ENCODE peak calls at places on chromosome 18, in four cellular contexts. H is kidney glomerular epithelial cell; N is CD4-positive, alpha-beta T cell; P is sciatic nerve. I is an unnamed sample.
A peak's percentile ranks its signal among the peaks of the same experiment; 100 is the strongest.

GRCh38 chr18:68314403-68314802 is 400.5 kb downstream of the TMX3 start:
- DNase-seq in N (no peak), H (no peak), P (no peak), I (no peak)

GRCh38 chr18:64919971-64920370 is 771.1 kb upstream of the LINC00305 start:
- DNase-seq in H (no peak), N (no peak), P (no peak), I (no peak)

GRCh38 chr18:58013241-58014211 is 30.5 kb upstream of the NEDD4L start:
- DNase-seq in N (no peak), P (no peak), H (peak; percentile 24), I (no peak)

GRCh38 chr18:45838302-45839070 is 13.0 kb downstream of the SIGLEC15 start:
- DNase-seq in P (no peak), N (no peak), H (no peak), I (no peak)

GRCh38 chr18:23703057-23703986 is 14.1 kb downstream of the LAMA3 start:
- DNase-seq in P (no peak), H (peak; percentile 56), N (no peak), I (no peak)

GRCh38 chr18:7413906-7414305 is 153.2 kb upstream of the PTPRM start:
- DNase-seq in P (no peak), H (no peak), N (no peak), I (no peak)

GRCh38 chr18:64409511-64409910 is 260.6 kb upstream of the LINC00305 start:
- DNase-seq in H (no peak), N (no peak), P (no peak), I (no peak)

GRCh38 chr18:45667056-45667455 is 51.8 kb downstream of the SLC14A2 start:
- DNase-seq in P (no peak), N (no peak), H (no peak), I (no peak)

GRCh38 chr18:31274915-31275314 is 43.0 kb upstream of the DSG1 start:
- DNase-seq in N (no peak), H (peak; percentile 35), P (peak; percentile 63), I (no peak)

GRCh38 chr18:31230495-31230894 is 67.8 kb upstream of the DSC1 start:
- DNase-seq in H (peak; percentile 91), N (no peak), P (no peak), I (no peak)

GRCh38 chr18:76351961-76352581 is 143.0 kb downstream of the ZNF516 start:
- DNase-seq in P (no peak), H (peak; percentile 85), N (no peak), I (no peak)

GRCh38 chr18:31791817-31792579 is 31.3 kb upstream of the SLC25A52 start:
- DNase-seq in H (no peak), N (no peak), P (no peak), I (no peak)

GRCh38 chr18:76619342-76620315 is 124.6 kb upstream of the ZNF516 start:
- DNase-seq in N (no peak), P (peak; percentile 87), H (peak; percentile 58), I (no peak)

GRCh38 chr18:34039194-34039593 is 185.5 kb downstream of the NOL4 start:
- DNase-seq in N (no peak), H (peak; percentile 2), P (no peak), I (no peak)

GRCh38 chr18:64103979-64104378 is 44.9 kb downstream of the LINC00305 start:
- DNase-seq in H (no peak), N (no peak), P (no peak), I (no peak)

GRCh38 chr18:30622635-30623034 is 419.9 kb downstream of the DSC3 start:
- DNase-seq in N (no peak), P (no peak), H (no peak), I (no peak)

GRCh38 chr18:62763101-62763521 is 47.8 kb downstream of the PHLPP1 start:
- DNase-seq in N (no peak), P (no peak), H (no peak), I (no peak)

I was measured in SK-N-MC.